ENCODE peak calls at places on chromosomes 16 and 17, in ten cellular contexts. G is upper lobe of right lung, Y is Peyer's patch, S is heart left ventricle, O is heart right ventricle, P is psoas muscle, F is fibroblast of lung, V is K562, K is A673, Z is pancreas. A is an unnamed sample.
A peak's percentile ranks its signal among the peaks of the same experiment; 100 is the strongest.

GRCh38 chr17:36602030-36602737 is 801 bp downstream of the MRM1 start:
- DNase-seq in G (peak; percentile 65), S (no peak), P (peak; percentile 50), K (no peak), O (no peak), Z (no peak), F (no peak), V (peak; percentile 43), Y (no peak), A (no peak)

GRCh38 chr17:43074869-43075268 is 49.8 kb downstream of the RND2 start:
- DNase-seq in K (no peak), O (no peak), S (no peak), F (no peak), G (no peak), Y (no peak), V (no peak), P (no peak), Z (no peak), A (no peak)

GRCh38 chr17:42121066-42121769 is at the start of gene KAT2A:
- DNase-seq in G (peak; percentile 91), P (peak; percentile 90), O (peak; percentile 86), F (peak; percentile 75), K (peak; percentile 82), Z (peak; percentile 93), Y (peak; percentile 76), V (peak; percentile 95), S (peak; percentile 86), A (peak; percentile 70)

GRCh38 chr17:61408151-61409041 is 8.8 kb downstream of the TBX2 start:
- DNase-seq in P (peak; percentile 48), O (no peak), Y (no peak), Z (peak; percentile 69), V (no peak), G (peak; percentile 61), F (peak; percentile 57), S (peak; percentile 15), K (no peak), A (no peak)

GRCh38 chr16:80994451-80994850 is 12.2 kb downstream of the CMC2 start:
- DNase-seq in K (no peak), Y (no peak), S (no peak), Z (no peak), V (no peak), G (no peak), F (peak; percentile 11), P (no peak), O (no peak), A (no peak)

GRCh38 chr16:12539185-12539929 is 264.3 kb downstream of the CPPED1 start:
- DNase-seq in Y (no peak), Z (no peak), S (no peak), F (peak; percentile 18), G (no peak), O (no peak), P (no peak), V (peak; percentile 34), K (peak; percentile 27), A (peak; percentile 70)

GRCh38 chr17:42214156-42214555 is 19.9 kb upstream of the GHDC start:
- DNase-seq in V (no peak), K (no peak), S (no peak), P (no peak), Z (no peak), O (no peak), F (no peak), G (no peak), Y (no peak), A (no peak)

GRCh38 chr16:8768701-8769100 is 28.7 kb downstream of the TMEM186 start:
- DNase-seq in P (no peak), Z (no peak), F (no peak), V (no peak), Y (no peak), K (no peak), S (no peak), O (no peak), G (no peak), A (no peak)

GRCh38 chr17:50129303-50129945 is 536 bp downstream of the SAMD14 start:
- DNase-seq in Y (no peak), P (peak; percentile 76), Z (peak; percentile 77), F (no peak), K (peak; percentile 89), O (no peak), G (peak; percentile 68), V (no peak), S (no peak), A (no peak)

GRCh38 chr16:30997887-30998711 is 12.3 kb downstream of the STX1B start:
- DNase-seq in K (no peak), P (no peak), Y (no peak), F (peak; percentile 59), V (no peak), O (no peak), S (no peak), Z (no peak), G (no peak), A (peak; percentile 75)

GRCh38 chr17:72004476-72005331 is 116.1 kb upstream of the SOX9 start:
- DNase-seq in Z (no peak), Y (no peak), S (no peak), F (no peak), K (no peak), P (no peak), V (no peak), O (no peak), G (no peak), A (no peak)

GRCh38 chr17:17462048-17462824 is 14.6 kb upstream of the MED9 start:
- DNase-seq in P (no peak), F (no peak), S (no peak), G (no peak), Z (no peak), Y (no peak), V (no peak), O (no peak), K (no peak), A (no peak)

GRCh38 chr16:4344659-4345438 is 6.3 kb downstream of the PAM16 start:
- DNase-seq in O (no peak), Z (no peak), G (peak; percentile 59), P (no peak), V (no peak), S (no peak), K (no peak), F (peak; percentile 23), Y (no peak), A (no peak)

GRCh38 chr16:86928517-86929148 is 350.3 kb downstream of the FOXL1 start:
- DNase-seq in Z (no peak), S (no peak), G (no peak), O (no peak), V (peak; percentile 26), K (no peak), F (no peak), Y (no peak), P (no peak), A (peak; percentile 22)

GRCh38 chr16:78184554-78185183 is 85.2 kb downstream of the WWOX start:
- DNase-seq in G (no peak), Y (no peak), K (no peak), Z (no peak), P (no peak), F (peak; percentile 89), V (no peak), O (no peak), S (no peak), A (peak; percentile 30)

GRCh38 chr17:17151055-17151454 is 55.1 kb downstream of the PLD6 start:
- DNase-seq in F (peak; percentile 43), Y (no peak), P (no peak), G (no peak), V (no peak), K (peak; percentile 26), O (no peak), Z (no peak), S (no peak), A (peak; percentile 77)

GRCh38 chr16:84547539-84548058 is 43.1 kb upstream of the MEAK7 start:
- DNase-seq in F (no peak), S (no peak), K (no peak), G (no peak), V (no peak), P (peak; percentile 19), Y (no peak), O (no peak), Z (no peak), A (no peak)

GRCh38 chr16:53886482-53887378 is 182.8 kb downstream of the FTO start:
- DNase-seq in F (no peak), S (no peak), K (no peak), O (no peak), Y (no peak), Z (no peak), G (no peak), V (no peak), P (no peak), A (no peak)

GRCh38 chr16:89822188-89823086 is 5.8 kb upstream of the SPIRE2 start:
- DNase-seq in Y (no peak), P (no peak), O (no peak), V (no peak), Z (no peak), G (no peak), S (no peak), K (no peak), F (no peak), A (no peak)

GRCh38 chr17:4934173-4934979 is 2.3 kb downstream of the GP1BA start:
- DNase-seq in Y (no peak), F (peak; percentile 39), V (peak; percentile 55), Z (peak; percentile 69), O (peak; percentile 37), G (peak; percentile 71), S (no peak), P (peak; percentile 69), K (no peak), A (peak; percentile 33)

GRCh38 chr17:35568561-35568960 is 7.9 kb upstream of the SLFN14 start:
- DNase-seq in K (peak; percentile 15), V (peak; percentile 65), F (peak; percentile 40), P (no peak), O (no peak), Z (no peak), G (no peak), S (no peak), Y (peak; percentile 25), A (peak; percentile 44)

GRCh38 chr17:80219777-80220708 is at the start of the genes SGSH and SLC26A11:
- DNase-seq in G (peak; percentile 92), O (peak; percentile 87), V (peak; percentile 72), S (peak; percentile 86), Y (peak; percentile 75), P (peak; percentile 90), F (peak; percentile 42), Z (peak; percentile 93), K (peak; percentile 79), A (peak; percentile 40)
- TF ChIP-seq CTCF in G (no peak), O (no peak), V (no peak), S (no peak), Y (no peak), P (peak; percentile 10), F (peak; percentile 1), Z (no peak), K (no peak), A (no peak)

GRCh38 chr17:65085397-65085796 is 28.9 kb upstream of the GNA13 start:
- DNase-seq in F (no peak), G (no peak), V (no peak), O (no peak), K (peak; percentile 26), S (no peak), Z (no peak), Y (no peak), P (no peak), A (no peak)
- H3K4me3 ChIP-seq in F (no peak overlapping the region), G (no peak overlapping the region), V (no peak overlapping the region), O (no peak overlapping the region), K (no peak overlapping the region), S (no peak overlapping the region), Z (no peak overlapping the region), Y (no peak overlapping the region), P (no peak overlapping the region), A (no peak overlapping the region)

GRCh38 chr17:29582254-29582765 is 7.1 kb downstream of the GIT1 start:
- DNase-seq in P (no peak), V (no peak), S (no peak), K (no peak), Y (no peak), G (no peak), O (no peak), F (no peak), Z (peak; percentile 31), A (no peak)
- H3K36me3 ChIP-seq in P (no peaks in the 10 kb centered on the region), V (peaks cover 34% of the 10 kb centered on the region), S (peaks cover 4% of the 10 kb centered on the region), K (peaks cover 62% of the 10 kb centered on the region), Y (no peaks in the 10 kb centered on the region), G (peaks cover 35% of the 10 kb centered on the region), O (peaks cover 13% of the 10 kb centered on the region), F (peaks cover 16% of the 10 kb centered on the region), Z (no peaks in the 10 kb centered on the region), A (peaks cover 33% of the 10 kb centered on the region)

GRCh38 chr16:27181020-27181419 is 22.3 kb upstream of the KDM8 start:
- DNase-seq in P (no peak), K (no peak), Z (no peak), F (no peak), O (no peak), Y (no peak), S (no peak), V (no peak), G (no peak), A (no peak)
- TF ChIP-seq CTCF in P (no peak), K (no peak), Z (no peak), F (no peak), O (no peak), Y (no peak), S (no peak), V (no peak), G (no peak), A (peak; percentile 30)